ENCODE peak calls at places on chromosomes 16 and 17, in four cellular contexts. One of them, this sample, is unnamed.

GRCh38 chr17:18960803-18961511 is 9.0 kb downstream of the SLC5A10 start:
- DNase-seq in PC-3: peak
- DNase-seq in activated naive CD8-positive, alpha-beta T cell treated with anti-CD3 and anti-CD28 coated beads for 36 hours: peak
- DNase-seq in HEK293T: peak
- DNase-seq in this sample: peak

GRCh38 chr16:57998484-57998883 is 2.0 kb downstream of the ZNF319 start:
- DNase-seq in PC-3: peak
- DNase-seq in activated naive CD8-positive, alpha-beta T cell treated with anti-CD3 and anti-CD28 coated beads for 36 hours: peak
- DNase-seq in HEK293T: no peak
- DNase-seq in this sample: peak

GRCh38 chr16:66706506-66706880 is 9.9 kb upstream of the CMTM4 start:
- DNase-seq in PC-3: no peak
- DNase-seq in activated naive CD8-positive, alpha-beta T cell treated with anti-CD3 and anti-CD28 coated beads for 36 hours: no peak
- DNase-seq in HEK293T: no peak
- DNase-seq in this sample: no peak

GRCh38 chr16:19393226-19394074 is 24.2 kb upstream of the TMC5 start:
- DNase-seq in PC-3: peak
- DNase-seq in activated naive CD8-positive, alpha-beta T cell treated with anti-CD3 and anti-CD28 coated beads for 36 hours: no peak
- DNase-seq in HEK293T: no peak
- DNase-seq in this sample: no peak

GRCh38 chr16:83215417-83216001 is 588.7 kb downstream of the CDH13 start:
- DNase-seq in PC-3: peak
- DNase-seq in activated naive CD8-positive, alpha-beta T cell treated with anti-CD3 and anti-CD28 coated beads for 36 hours: peak
- DNase-seq in HEK293T: peak
- DNase-seq in this sample: peak

GRCh38 chr16:87541004-87541881 is 48.4 kb upstream of the ZCCHC14 start:
- DNase-seq in PC-3: peak
- DNase-seq in activated naive CD8-positive, alpha-beta T cell treated with anti-CD3 and anti-CD28 coated beads for 36 hours: no peak
- DNase-seq in HEK293T: peak
- DNase-seq in this sample: no peak

GRCh38 chr17:63136381-63137012 is 170.5 kb downstream of the TANC2 start:
- DNase-seq in PC-3: no peak
- DNase-seq in activated naive CD8-positive, alpha-beta T cell treated with anti-CD3 and anti-CD28 coated beads for 36 hours: no peak
- DNase-seq in HEK293T: no peak
- DNase-seq in this sample: no peak

GRCh38 chr17:66302761-66303626 is 581 bp downstream of the PRKCA start:
- DNase-seq in PC-3: peak
- DNase-seq in activated naive CD8-positive, alpha-beta T cell treated with anti-CD3 and anti-CD28 coated beads for 36 hours: peak
- DNase-seq in HEK293T: peak
- DNase-seq in this sample: peak

GRCh38 chr17:55301521-55302406 is 37.0 kb downstream of the HLF start:
- DNase-seq in PC-3: peak
- DNase-seq in activated naive CD8-positive, alpha-beta T cell treated with anti-CD3 and anti-CD28 coated beads for 36 hours: no peak
- DNase-seq in HEK293T: no peak
- DNase-seq in this sample: no peak

GRCh38 chr16:4911831-4912422 is 25.0 kb downstream of the PPL start:
- DNase-seq in PC-3: no peak
- DNase-seq in activated naive CD8-positive, alpha-beta T cell treated with anti-CD3 and anti-CD28 coated beads for 36 hours: no peak
- DNase-seq in HEK293T: no peak
- DNase-seq in this sample: no peak

GRCh38 chr16:67326472-67327309 is at the start of the genes KCTD19 and LRRC36:
- DNase-seq in PC-3: no peak
- DNase-seq in activated naive CD8-positive, alpha-beta T cell treated with anti-CD3 and anti-CD28 coated beads for 36 hours: peak
- DNase-seq in HEK293T: peak
- DNase-seq in this sample: no peak

GRCh38 chr17:56979091-56979480 is 1.2 kb downstream of the SCPEP1 start:
- DNase-seq in PC-3: no peak
- DNase-seq in activated naive CD8-positive, alpha-beta T cell treated with anti-CD3 and anti-CD28 coated beads for 36 hours: no peak
- DNase-seq in HEK293T: no peak
- DNase-seq in this sample: no peak

GRCh38 chr16:46932802-46933201 is 40.7 kb downstream of the DNAJA2 start:
- DNase-seq in PC-3: no peak
- DNase-seq in activated naive CD8-positive, alpha-beta T cell treated with anti-CD3 and anti-CD28 coated beads for 36 hours: no peak
- DNase-seq in HEK293T: no peak
- DNase-seq in this sample: no peak

GRCh38 chr17:79664925-79665738 is 54.3 kb upstream of the RBFOX3 start:
- DNase-seq in PC-3: peak
- DNase-seq in activated naive CD8-positive, alpha-beta T cell treated with anti-CD3 and anti-CD28 coated beads for 36 hours: no peak
- DNase-seq in HEK293T: no peak
- DNase-seq in this sample: no peak

GRCh38 chr16:301950-302349 is 19.0 kb downstream of the PDIA2 start:
- DNase-seq in PC-3: no peak
- DNase-seq in activated naive CD8-positive, alpha-beta T cell treated with anti-CD3 and anti-CD28 coated beads for 36 hours: no peak
- DNase-seq in HEK293T: no peak
- DNase-seq in this sample: no peak

GRCh38 chr17:82647593-82648164 is 565 bp downstream of the WDR45B start:
- DNase-seq in PC-3: peak
- DNase-seq in activated naive CD8-positive, alpha-beta T cell treated with anti-CD3 and anti-CD28 coated beads for 36 hours: peak
- DNase-seq in HEK293T: peak
- DNase-seq in this sample: no peak

GRCh38 chr16:30841332-30841731 is 52.5 kb downstream of the BCL7C start:
- DNase-seq in PC-3: no peak
- DNase-seq in activated naive CD8-positive, alpha-beta T cell treated with anti-CD3 and anti-CD28 coated beads for 36 hours: no peak
- DNase-seq in HEK293T: no peak
- DNase-seq in this sample: no peak

GRCh38 chr17:16381496-16381820 is 567 bp downstream of the UBB start:
- DNase-seq in PC-3: no peak
- DNase-seq in activated naive CD8-positive, alpha-beta T cell treated with anti-CD3 and anti-CD28 coated beads for 36 hours: no peak
- DNase-seq in HEK293T: no peak
- DNase-seq in this sample: no peak